ENCODE peak calls at places on chromosomes 7 and 10, in six cellular contexts. S is AG09309; N is RWPE1; Z is foreskin keratinocyte; H is stimulated activated CD4-positive, alpha-beta T cell treated with anti-CD3 and anti-CD28 coated beads, Interleukin-15, amount 100 ng/mL, for 24 hours; B is cardiac muscle cell. I is an unnamed sample.

GRCh38 chr10:132175401-132175800 is 11.3 kb upstream of the DPYSL4 start:
- DNase-seq in N (no peak), B (no peak), S (no peak), Z (no peak), H (no peak), I (no peak)

GRCh38 chr7:95004618-95005282 is 97.4 kb downstream of the PPP1R9A start:
- DNase-seq in H (no peak), Z (no peak), B (no peak), N (no peak), S (no peak), I (no peak)

GRCh38 chr10:30834636-30835035 is 197.0 kb downstream of the ZNF438 start:
- DNase-seq in H (no peak), B (no peak), Z (no peak), S (no peak), N (no peak), I (no peak)

GRCh38 chr10:137606-138005 is 2.4 kb downstream of the ZMYND11 start:
- DNase-seq in S (no peak), N (peak; percentile 29), Z (peak; percentile 4), B (no peak), H (no peak), I (no peak)

GRCh38 chr7:136957391-136957790 is 88.9 kb downstream of the CHRM2 start:
- DNase-seq in Z (no peak), N (no peak), S (no peak), H (no peak), B (no peak), I (no peak)

GRCh38 chr7:2040893-2041270 is 191.9 kb downstream of the MAD1L1 start:
- DNase-seq in H (no peak), Z (no peak), S (no peak), N (no peak), B (no peak), I (no peak)

GRCh38 chr10:29471483-29471859 is 163.3 kb downstream of the SVIL start:
- DNase-seq in N (peak; percentile 57), H (no peak), S (peak; percentile 71), Z (peak; percentile 91), B (peak; percentile 80), I (no peak)

GRCh38 chr7:27175005-27175625 is 995 bp upstream of the HOXA10 start:
- DNase-seq in Z (no peak), N (no peak), H (peak; percentile 1), B (no peak), S (no peak), I (no peak)

GRCh38 chr7:28957064-28957821 is 887 bp downstream of the TRIL start:
- DNase-seq in S (no peak), Z (peak; percentile 34), H (peak; percentile 18), B (peak; percentile 50), N (no peak), I (no peak)

GRCh38 chr7:96026606-96027005 is 254.3 kb downstream of the DYNC1I1 start:
- DNase-seq in Z (no peak), B (no peak), H (no peak), S (peak; percentile 4), N (no peak), I (no peak)

GRCh38 chr10:13560597-13560996 is 26.2 kb upstream of the PRPF18 start:
- DNase-seq in Z (no peak), N (no peak), S (no peak), B (peak; percentile 24), H (no peak), I (no peak)

GRCh38 chr10:21399392-21400015 is 126.0 kb downstream of the SKIDA1 start:
- DNase-seq in S (peak; percentile 73), Z (peak; percentile 93), B (peak; percentile 93), H (no peak), N (peak; percentile 65), I (no peak)

GRCh38 chr10:47291682-47292081 is 8.3 kb upstream of the GDF10 start:
- DNase-seq in N (no peak), H (no peak), B (no peak), Z (no peak), S (no peak), I (no peak)

GRCh38 chr7:44972562-44972961 is 6.3 kb downstream of the MYO1G start:
- DNase-seq in S (no peak), N (no peak), Z (no peak), H (no peak), B (no peak), I (no peak)

GRCh38 chr10:43671659-43672555 is 23.2 kb upstream of the ZNF32 start:
- DNase-seq in N (peak; percentile 72), B (peak; percentile 84), S (no peak), Z (no peak), H (peak; percentile 48), I (peak; percentile 16)

I was measured in activated effector memory CD4-positive, alpha-beta T cell treated with Interleukin-2 at 50 U/mL for 16 hours.